ENCODE peak calls at places on chromosomes 11 and 22, in five cellular contexts. One of them, this sample, is unnamed.

GRCh38 chr22:47647720-47648119 is 885.3 kb downstream of the TBC1D22A start:
- DNase-seq in sigmoid colon: no peak
- DNase-seq in stimulated activated CD8-positive, alpha-beta memory T cell treated with anti-CD3 and anti-CD28 coated beads, Interleukin-4, amount 100 ng/mL, for 1 hour: no peak
- DNase-seq in KG1: no peak
- DNase-seq in HuH-7.5: no peak
- DNase-seq in this sample: no peak

GRCh38 chr11:31045335-31045734 is 324.2 kb downstream of the DCDC1 start:
- DNase-seq in sigmoid colon: no peak
- DNase-seq in stimulated activated CD8-positive, alpha-beta memory T cell treated with anti-CD3 and anti-CD28 coated beads, Interleukin-4, amount 100 ng/mL, for 1 hour: no peak
- DNase-seq in KG1: no peak
- DNase-seq in HuH-7.5: no peak
- DNase-seq in this sample: peak

GRCh38 chr11:2813141-2813908 is 72.2 kb downstream of the CDKN1C start:
- DNase-seq in sigmoid colon: no peak
- DNase-seq in stimulated activated CD8-positive, alpha-beta memory T cell treated with anti-CD3 and anti-CD28 coated beads, Interleukin-4, amount 100 ng/mL, for 1 hour: no peak
- DNase-seq in KG1: no peak
- DNase-seq in HuH-7.5: no peak
- DNase-seq in this sample: no peak

GRCh38 chr11:46240371-46240770 is 37.1 kb upstream of the CREB3L1 start:
- DNase-seq in sigmoid colon: no peak
- DNase-seq in stimulated activated CD8-positive, alpha-beta memory T cell treated with anti-CD3 and anti-CD28 coated beads, Interleukin-4, amount 100 ng/mL, for 1 hour: no peak
- DNase-seq in KG1: no peak
- DNase-seq in HuH-7.5: no peak
- DNase-seq in this sample: no peak

GRCh38 chr11:128716661-128717210 is 22.9 kb downstream of the FLI1 start:
- DNase-seq in sigmoid colon: no peak
- DNase-seq in stimulated activated CD8-positive, alpha-beta memory T cell treated with anti-CD3 and anti-CD28 coated beads, Interleukin-4, amount 100 ng/mL, for 1 hour: no peak
- DNase-seq in KG1: no peak
- DNase-seq in HuH-7.5: no peak
- DNase-seq in this sample: no peak

GRCh38 chr22:22908941-22909604 is 21.5 kb downstream of the IGLL5 start:
- DNase-seq in sigmoid colon: no peak
- DNase-seq in stimulated activated CD8-positive, alpha-beta memory T cell treated with anti-CD3 and anti-CD28 coated beads, Interleukin-4, amount 100 ng/mL, for 1 hour: no peak
- DNase-seq in KG1: no peak
- DNase-seq in HuH-7.5: no peak
- DNase-seq in this sample: no peak

GRCh38 chr11:69400769-69401590 is 80.5 kb upstream of the LINC01488 start:
- DNase-seq in sigmoid colon: peak
- DNase-seq in stimulated activated CD8-positive, alpha-beta memory T cell treated with anti-CD3 and anti-CD28 coated beads, Interleukin-4, amount 100 ng/mL, for 1 hour: no peak
- DNase-seq in KG1: no peak
- DNase-seq in HuH-7.5: no peak
- DNase-seq in this sample: no peak

GRCh38 chr22:23231471-23232093 is 51.3 kb downstream of the BCR start:
- DNase-seq in sigmoid colon: no peak
- DNase-seq in stimulated activated CD8-positive, alpha-beta memory T cell treated with anti-CD3 and anti-CD28 coated beads, Interleukin-4, amount 100 ng/mL, for 1 hour: no peak
- DNase-seq in KG1: no peak
- DNase-seq in HuH-7.5: no peak
- DNase-seq in this sample: no peak

GRCh38 chr11:118597556-118597955 is 9.9 kb upstream of the PHLDB1 start:
- DNase-seq in sigmoid colon: peak
- DNase-seq in stimulated activated CD8-positive, alpha-beta memory T cell treated with anti-CD3 and anti-CD28 coated beads, Interleukin-4, amount 100 ng/mL, for 1 hour: no peak
- DNase-seq in KG1: no peak
- DNase-seq in HuH-7.5: no peak
- DNase-seq in this sample: no peak

GRCh38 chr11:130979386-130979972 is 63.2 kb upstream of the SNX19 start:
- DNase-seq in sigmoid colon: no peak
- DNase-seq in stimulated activated CD8-positive, alpha-beta memory T cell treated with anti-CD3 and anti-CD28 coated beads, Interleukin-4, amount 100 ng/mL, for 1 hour: no peak
- DNase-seq in KG1: peak
- DNase-seq in HuH-7.5: no peak
- DNase-seq in this sample: peak

GRCh38 chr11:77801477-77801876 is 19.0 kb downstream of the RSF1 start:
- DNase-seq in sigmoid colon: no peak
- DNase-seq in stimulated activated CD8-positive, alpha-beta memory T cell treated with anti-CD3 and anti-CD28 coated beads, Interleukin-4, amount 100 ng/mL, for 1 hour: no peak
- DNase-seq in KG1: no peak
- DNase-seq in HuH-7.5: no peak
- DNase-seq in this sample: peak

GRCh38 chr11:67484847-67485311 is 2.1 kb downstream of the AIP start:
- DNase-seq in sigmoid colon: peak
- DNase-seq in stimulated activated CD8-positive, alpha-beta memory T cell treated with anti-CD3 and anti-CD28 coated beads, Interleukin-4, amount 100 ng/mL, for 1 hour: no peak
- DNase-seq in KG1: no peak
- DNase-seq in HuH-7.5: no peak
- DNase-seq in this sample: no peak

GRCh38 chr22:22721681-22722309 is 77.4 kb downstream of the GGTLC2 start:
- DNase-seq in sigmoid colon: no peak
- DNase-seq in stimulated activated CD8-positive, alpha-beta memory T cell treated with anti-CD3 and anti-CD28 coated beads, Interleukin-4, amount 100 ng/mL, for 1 hour: peak
- DNase-seq in KG1: no peak
- DNase-seq in HuH-7.5: no peak
- DNase-seq in this sample: no peak

GRCh38 chr11:35622070-35622469 is 3.8 kb downstream of the FJX1 start:
- DNase-seq in sigmoid colon: no peak
- DNase-seq in stimulated activated CD8-positive, alpha-beta memory T cell treated with anti-CD3 and anti-CD28 coated beads, Interleukin-4, amount 100 ng/mL, for 1 hour: no peak
- DNase-seq in KG1: no peak
- DNase-seq in HuH-7.5: no peak
- DNase-seq in this sample: peak

GRCh38 chr22:22168190-22168940 is 76.2 kb upstream of the VPREB1 start:
- DNase-seq in sigmoid colon: no peak
- DNase-seq in stimulated activated CD8-positive, alpha-beta memory T cell treated with anti-CD3 and anti-CD28 coated beads, Interleukin-4, amount 100 ng/mL, for 1 hour: no peak
- DNase-seq in KG1: no peak
- DNase-seq in HuH-7.5: no peak
- DNase-seq in this sample: peak

GRCh38 chr22:24894998-24895397 is 51.5 kb downstream of the LHFPL7 start:
- DNase-seq in sigmoid colon: peak
- DNase-seq in stimulated activated CD8-positive, alpha-beta memory T cell treated with anti-CD3 and anti-CD28 coated beads, Interleukin-4, amount 100 ng/mL, for 1 hour: no peak
- DNase-seq in KG1: no peak
- DNase-seq in HuH-7.5: peak
- DNase-seq in this sample: no peak

GRCh38 chr11:63445720-63446119 is 45.2 kb downstream of the PLAAT5 start:
- DNase-seq in sigmoid colon: no peak
- DNase-seq in stimulated activated CD8-positive, alpha-beta memory T cell treated with anti-CD3 and anti-CD28 coated beads, Interleukin-4, amount 100 ng/mL, for 1 hour: no peak
- DNase-seq in KG1: no peak
- DNase-seq in HuH-7.5: no peak
- DNase-seq in this sample: no peak

GRCh38 chr11:47571895-47572294 is 6.5 kb downstream of the PTPMT1 start:
- DNase-seq in sigmoid colon: no peak
- DNase-seq in stimulated activated CD8-positive, alpha-beta memory T cell treated with anti-CD3 and anti-CD28 coated beads, Interleukin-4, amount 100 ng/mL, for 1 hour: no peak
- DNase-seq in KG1: no peak
- DNase-seq in HuH-7.5: no peak
- DNase-seq in this sample: no peak

GRCh38 chr11:22415481-22415880 is 77.3 kb downstream of the SLC17A6 start:
- DNase-seq in sigmoid colon: no peak
- DNase-seq in stimulated activated CD8-positive, alpha-beta memory T cell treated with anti-CD3 and anti-CD28 coated beads, Interleukin-4, amount 100 ng/mL, for 1 hour: no peak
- DNase-seq in KG1: no peak
- DNase-seq in HuH-7.5: no peak
- DNase-seq in this sample: no peak

GRCh38 chr11:123458501-123458900 is 28.4 kb downstream of the GRAMD1B start:
- DNase-seq in sigmoid colon: no peak
- DNase-seq in stimulated activated CD8-positive, alpha-beta memory T cell treated with anti-CD3 and anti-CD28 coated beads, Interleukin-4, amount 100 ng/mL, for 1 hour: no peak
- DNase-seq in KG1: no peak
- DNase-seq in HuH-7.5: no peak
- DNase-seq in this sample: no peak

GRCh38 chr11:117187799-117188481 is 9.4 kb downstream of the SIDT2 start:
- DNase-seq in sigmoid colon: peak
- DNase-seq in stimulated activated CD8-positive, alpha-beta memory T cell treated with anti-CD3 and anti-CD28 coated beads, Interleukin-4, amount 100 ng/mL, for 1 hour: no peak
- DNase-seq in KG1: no peak
- DNase-seq in HuH-7.5: no peak
- DNase-seq in this sample: no peak

GRCh38 chr22:30717331-30717921 is 22.8 kb downstream of the OSBP2 start:
- DNase-seq in sigmoid colon: no peak
- DNase-seq in stimulated activated CD8-positive, alpha-beta memory T cell treated with anti-CD3 and anti-CD28 coated beads, Interleukin-4, amount 100 ng/mL, for 1 hour: no peak
- DNase-seq in KG1: no peak
- DNase-seq in HuH-7.5: no peak
- DNase-seq in this sample: no peak

This sample was measured in mesendoderm.